ENCODE peak calls at places on chromosomes 1 and 21, in four cellular contexts. C, B, V and J are unnamed samples.

GRCh38 chr1:223700388-223700918 is 11.9 kb upstream of the CAPN2 start:
- DNase-seq in B (no peak), V (no peak), C (no peak), J (no peak)

GRCh38 chr1:59367269-59368006 is 70.5 kb downstream of the FGGY start:
- DNase-seq in C (no peak), V (no peak), B (no peak), J (no peak)

GRCh38 chr1:22490309-22490708 is 38.7 kb downstream of the ZBTB40 start:
- DNase-seq in V (no peak), B (no peak), C (no peak), J (no peak)

GRCh38 chr21:43021191-43021590 is 46.8 kb downstream of the PKNOX1 start:
- DNase-seq in B (no peak), C (no peak), V (no peak), J (no peak)

GRCh38 chr21:46110499-46111192 is 12.7 kb downstream of the COL6A2 start:
- DNase-seq in B (no peak), V (no peak), C (no peak), J (no peak)

GRCh38 chr1:205255941-205256780 is 28.4 kb downstream of the TMCC2 start:
- DNase-seq in C (peak), V (no peak), B (peak), J (peak)

GRCh38 chr1:235008239-235008638 is 120.4 kb downstream of the TOMM20 start:
- DNase-seq in C (no peak), B (no peak), V (no peak), J (no peak)

GRCh38 chr21:44918107-44918470 is 2.6 kb downstream of the ITGB2 start:
- DNase-seq in C (no peak), B (no peak), V (no peak), J (no peak)

GRCh38 chr1:203506821-203507220 is 12.9 kb downstream of the OPTC start:
- DNase-seq in V (no peak), B (no peak), C (no peak), J (no peak)

GRCh38 chr1:208298593-208299233 is 54.5 kb upstream of the PLXNA2 start:
- DNase-seq in C (no peak), V (no peak), B (no peak), J (no peak)

GRCh38 chr1:199550384-199551067 is 477.0 kb upstream of the NR5A2 start:
- DNase-seq in C (no peak), V (no peak), B (no peak), J (no peak)

DNA sequence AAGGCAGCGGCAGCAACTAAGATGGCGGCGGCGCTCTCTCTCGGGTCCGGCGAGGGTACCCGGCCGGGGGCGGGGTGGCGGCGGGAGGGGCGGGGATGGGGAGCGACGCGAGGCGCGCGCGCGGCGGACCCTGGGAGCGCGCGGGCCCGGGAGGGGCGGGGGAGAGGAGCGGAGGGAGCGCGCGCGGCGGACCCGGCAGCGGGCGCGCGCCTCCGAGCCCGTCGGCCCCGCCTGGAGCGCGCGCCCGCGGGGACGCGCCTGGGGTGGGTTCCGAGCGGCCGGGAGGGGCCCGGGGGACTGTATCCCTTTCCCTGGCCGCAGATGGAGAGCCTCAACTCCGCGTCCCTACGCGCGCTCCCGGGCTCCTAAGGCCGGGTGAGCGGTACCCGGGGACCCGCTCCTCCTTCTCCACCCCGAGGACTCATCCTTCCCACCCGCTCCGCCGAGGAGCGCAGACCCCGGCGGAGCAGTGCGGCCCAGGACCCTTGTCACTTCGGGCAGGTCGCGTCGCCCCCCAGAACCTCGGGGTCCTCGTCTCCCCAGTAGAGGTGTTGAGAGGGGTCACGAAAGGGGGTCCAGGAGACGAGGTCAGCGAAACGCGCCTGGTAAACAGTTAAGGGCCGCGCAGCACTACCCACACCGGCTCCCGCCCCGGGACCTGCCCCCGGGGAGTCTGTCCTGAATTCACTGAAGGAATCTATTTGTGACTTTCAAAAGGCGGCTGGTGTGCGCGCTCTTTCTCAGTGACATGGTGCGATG is at the start of gene CLSTN1:
- DNase-seq in B (peak), V (peak), C (peak), J (peak)
- TF ChIP-seq TARDBP in B (no peak), V (no peak), C (no peak), J (no peak)

DNA sequence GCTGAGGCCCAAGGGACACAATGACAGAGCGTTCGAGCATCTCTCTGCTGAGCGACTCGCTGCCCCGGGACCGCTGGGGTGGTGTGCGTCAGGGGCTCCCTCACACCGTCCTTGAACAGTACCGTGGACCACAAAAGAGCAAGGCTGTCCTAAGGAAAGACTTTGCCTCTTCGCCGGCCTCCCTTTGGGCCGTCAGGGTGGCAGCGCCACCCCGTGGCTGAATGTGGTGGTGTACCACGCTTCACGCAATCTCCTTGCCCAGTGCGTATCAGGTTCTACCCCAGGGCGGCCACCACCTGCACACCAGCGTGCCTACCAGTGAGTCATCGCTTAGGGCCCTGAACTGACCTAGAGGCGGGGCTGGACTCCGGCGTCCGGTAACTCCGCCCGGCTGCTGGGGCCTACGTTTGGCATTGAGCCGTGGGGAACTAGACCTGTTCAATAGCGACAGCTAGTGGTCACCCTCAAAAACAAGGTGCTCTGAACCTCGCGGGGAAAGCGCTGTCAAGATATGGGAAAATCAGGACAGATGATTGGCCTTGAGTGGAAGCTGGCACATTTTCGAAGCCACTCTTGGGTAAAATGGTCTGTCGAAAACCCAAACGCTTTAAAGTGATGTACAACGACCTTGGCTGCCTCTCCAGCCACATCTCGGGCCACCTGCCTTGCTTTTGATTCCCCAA is 8.1 kb upstream of the TRAF3IP3 start:
- DNase-seq in B (peak), C (peak), V (peak), J (peak)
- TF ChIP-seq TARDBP in B (no peak), C (peak), V (peak), J (peak)

GRCh38 chr1:37255111-37255795 is 219.1 kb upstream of the ZC3H12A start:
- DNase-seq in B (peak), V (no peak), C (no peak), J (peak)

GRCh38 chr1:37259019-37259418 is 215.4 kb upstream of the ZC3H12A start:
- DNase-seq in B (no peak), V (no peak), C (no peak), J (no peak)

GRCh38 chr1:37255868-37256267 is 218.5 kb upstream of the ZC3H12A start:
- DNase-seq in V (no peak), B (no peak), C (no peak), J (no peak)

GRCh38 chr1:37257646-37258045 is 216.7 kb upstream of the ZC3H12A start:
- DNase-seq in V (no peak), C (no peak), B (no peak), J (no peak)

GRCh38 chr1:37258068-37258467 is 216.3 kb upstream of the ZC3H12A start:
- DNase-seq in C (no peak), B (no peak), V (no peak), J (no peak)
- TF ChIP-seq TARDBP in C (no peak), B (no peak), V (no peak), J (no peak)

DNA sequence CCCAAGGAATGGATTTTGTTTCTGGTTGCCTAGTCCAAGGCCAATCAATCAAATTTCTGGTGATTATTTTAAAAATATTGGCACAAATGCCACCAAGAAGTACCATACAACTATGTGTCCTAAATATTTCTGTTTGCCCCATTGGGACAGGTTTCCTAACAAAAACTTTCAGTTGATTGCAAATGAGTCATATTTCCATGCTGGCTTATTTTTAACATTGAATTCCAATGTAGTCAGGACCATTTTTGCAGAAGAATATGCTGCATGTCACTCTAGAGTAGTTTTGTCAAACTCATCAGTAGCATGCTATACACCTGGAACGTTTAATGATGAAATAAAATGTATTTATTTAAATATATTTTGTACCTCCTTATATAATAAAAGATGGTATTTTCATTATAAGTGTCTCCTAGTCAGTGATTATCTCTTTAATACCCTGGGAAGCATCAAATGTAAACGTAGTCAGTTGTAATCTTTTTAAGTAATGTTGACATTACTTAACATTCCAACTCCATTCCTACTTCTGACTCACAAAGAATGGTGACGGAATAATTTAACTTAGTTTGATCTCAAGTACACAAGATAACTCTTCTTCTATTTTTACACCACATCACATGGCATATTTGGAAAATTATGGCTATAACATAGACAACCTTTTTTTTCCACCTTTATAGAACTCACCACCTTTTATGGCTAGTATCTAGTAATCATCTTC is 39.0 kb upstream of the USH2A start:
- DNase-seq in C (no peak), V (no peak), B (no peak), J (no peak)
- TF ChIP-seq TARDBP in C (no peak), V (no peak), B (no peak), J (no peak)

GRCh38 chr1:18091660-18092446 is 15.7 kb upstream of the IGSF21 start:
- DNase-seq in V (no peak), C (no peak), B (no peak), J (no peak)
- TF ChIP-seq TARDBP in V (no peak), C (no peak), B (no peak), J (no peak)

GRCh38 chr1:29852248-29852647 is 615.9 kb downstream of the PTPRU start:
- DNase-seq in C (no peak), B (no peak), V (no peak), J (no peak)

GRCh38 chr1:29853716-29854330 is 617.5 kb downstream of the PTPRU start:
- DNase-seq in V (no peak), B (no peak), C (no peak), J (no peak)

GRCh38 chr1:29850358-29850757 is 614.0 kb downstream of the PTPRU start:
- DNase-seq in V (no peak), B (no peak), C (no peak), J (no peak)

GRCh38 chr1:29849038-29849750 is 612.9 kb downstream of the PTPRU start:
- DNase-seq in C (peak), B (peak), V (peak), J (peak)

GRCh38 chr1:29851666-29852065 is 615.3 kb downstream of the PTPRU start:
- DNase-seq in V (no peak), C (no peak), B (no peak), J (no peak)
- TF ChIP-seq TARDBP in V (no peak), C (no peak), B (no peak), J (no peak)